ENCODE peak calls at places on chromosome 22, in five cellular contexts. One of them, this sample, is unnamed.

GRCh38 chr22:17795661-17796548 is 21.6 kb upstream of the BID start:
- DNase-seq in H1: no peak
- DNase-seq in IMR-90: no peak
- DNase-seq in A549: no peak
- DNase-seq in K562: no peak
- DNase-seq in this sample: no peak

GRCh38 chr22:23269441-23270211 is 89.3 kb downstream of the BCR start:
- DNase-seq in H1: no peak
- DNase-seq in IMR-90: no peak
- DNase-seq in A549: no peak
- DNase-seq in K562: peak; percentile 68
- DNase-seq in this sample: no peak

GRCh38 chr22:36756746-36757607 is 18.9 kb downstream of the IFT27 start:
- DNase-seq in H1: no peak
- DNase-seq in IMR-90: no peak
- DNase-seq in A549: no peak
- DNase-seq in K562: no peak
- DNase-seq in this sample: no peak

GRCh38 chr22:41699264-41700104 is at the start of gene MEI1:
- DNase-seq in H1: peak; percentile 38
- DNase-seq in IMR-90: peak; percentile 56
- DNase-seq in A549: no peak
- DNase-seq in K562: no peak
- DNase-seq in this sample: no peak

GRCh38 chr22:38881464-38881871 is 9.5 kb upstream of the CBX6 start:
- DNase-seq in H1: no peak
- DNase-seq in IMR-90: peak; percentile 81
- DNase-seq in A549: no peak
- DNase-seq in K562: no peak
- DNase-seq in this sample: no peak

GRCh38 chr22:22943521-22944267 is 56.1 kb downstream of the IGLL5 start:
- DNase-seq in H1: no peak
- DNase-seq in IMR-90: no peak
- DNase-seq in A549: no peak
- DNase-seq in K562: peak; percentile 81
- DNase-seq in this sample: no peak

GRCh38 chr22:35430897-35431322 is 31.0 kb downstream of the MCM5 start:
- DNase-seq in H1: peak; percentile 49
- DNase-seq in IMR-90: peak; percentile 96
- DNase-seq in A549: peak; percentile 75
- DNase-seq in K562: peak; percentile 68
- DNase-seq in this sample: peak; percentile 55

GRCh38 chr22:22666307-22667091 is 22.1 kb downstream of the GGTLC2 start:
- DNase-seq in H1: no peak
- DNase-seq in IMR-90: peak; percentile 46
- DNase-seq in A549: peak; percentile 8
- DNase-seq in K562: peak; percentile 85
- DNase-seq in this sample: peak; percentile 11

GRCh38 chr22:43448048-43448447 is 36.2 kb downstream of the MPPED1 start:
- DNase-seq in H1: no peak
- DNase-seq in IMR-90: no peak
- DNase-seq in A549: no peak
- DNase-seq in K562: no peak
- DNase-seq in this sample: no peak

GRCh38 chr22:36680038-36680437 is 23.5 kb downstream of the CACNG2 start:
- DNase-seq in H1: no peak
- DNase-seq in IMR-90: no peak
- DNase-seq in A549: no peak
- DNase-seq in K562: no peak
- DNase-seq in this sample: no peak

GRCh38 chr22:37601540-37602442 is 6.8 kb upstream of the GGA1 start:
- DNase-seq in H1: peak; percentile 65
- DNase-seq in IMR-90: peak; percentile 33
- DNase-seq in A549: no peak
- DNase-seq in K562: peak; percentile 82
- DNase-seq in this sample: peak; percentile 91

GRCh38 chr22:29344137-29344536 is 28.6 kb upstream of the RASL10A start:
- DNase-seq in H1: no peak
- DNase-seq in IMR-90: peak; percentile 79
- DNase-seq in A549: peak; percentile 31
- DNase-seq in K562: no peak
- DNase-seq in this sample: peak; percentile 12

GRCh38 chr22:38872831-38873248 is 824 bp upstream of the CBX6 start:
- DNase-seq in H1: no peak
- DNase-seq in IMR-90: peak; percentile 32
- DNase-seq in A549: peak; percentile 59
- DNase-seq in K562: peak; percentile 64
- DNase-seq in this sample: no peak

GRCh38 chr22:24728790-24729637 is 45.5 kb downstream of the PIWIL3 start:
- DNase-seq in H1: no peak
- DNase-seq in IMR-90: peak; percentile 74
- DNase-seq in A549: no peak
- DNase-seq in K562: peak; percentile 87
- DNase-seq in this sample: peak; percentile 92

GRCh38 chr22:24938741-24939341 is 7.7 kb downstream of the LHFPL7 start:
- DNase-seq in H1: no peak
- DNase-seq in IMR-90: peak; percentile 25
- DNase-seq in A549: peak; percentile 40
- DNase-seq in K562: peak; percentile 42
- DNase-seq in this sample: peak; percentile 49

GRCh38 chr22:26681395-26681821 is 24.0 kb downstream of the MIAT start:
- DNase-seq in H1: no peak
- DNase-seq in IMR-90: peak; percentile 67
- DNase-seq in A549: no peak
- DNase-seq in K562: no peak
- DNase-seq in this sample: no peak

GRCh38 chr22:23207786-23208325 is 27.5 kb downstream of the BCR start:
- DNase-seq in H1: no peak
- DNase-seq in IMR-90: no peak
- DNase-seq in A549: no peak
- DNase-seq in K562: peak; percentile 55
- DNase-seq in this sample: no peak

GRCh38 chr22:31647516-31647915 is 14.5 kb downstream of the PISD start:
- DNase-seq in H1: no peak
- DNase-seq in IMR-90: peak; percentile 91
- DNase-seq in A549: no peak
- DNase-seq in K562: no peak
- DNase-seq in this sample: no peak

GRCh38 chr22:41201146-41201545 is 4.0 kb upstream of the L3MBTL2 start:
- DNase-seq in H1: no peak
- DNase-seq in IMR-90: no peak
- DNase-seq in A549: no peak
- DNase-seq in K562: no peak
- DNase-seq in this sample: no peak

GRCh38 chr22:44133901-44134511 is 46.7 kb upstream of the PARVG start:
- DNase-seq in H1: no peak
- DNase-seq in IMR-90: no peak
- DNase-seq in A549: no peak
- DNase-seq in K562: no peak
- DNase-seq in this sample: no peak

GRCh38 chr22:20550851-20551744 is 43.7 kb downstream of the MED15 start:
- DNase-seq in H1: no peak
- DNase-seq in IMR-90: peak; percentile 78
- DNase-seq in A549: no peak
- DNase-seq in K562: no peak
- DNase-seq in this sample: no peak

GRCh38 chr22:20469110-20469855 is 26.3 kb downstream of the KLHL22 start:
- DNase-seq in H1: no peak
- DNase-seq in IMR-90: no peak
- DNase-seq in A549: no peak
- DNase-seq in K562: peak; percentile 66
- DNase-seq in this sample: no peak

GRCh38 chr22:28560005-28560742 is 119.5 kb downstream of the TTC28 start:
- DNase-seq in H1: no peak
- DNase-seq in IMR-90: peak; percentile 82
- DNase-seq in A549: peak; percentile 35
- DNase-seq in K562: peak; percentile 80
- DNase-seq in this sample: no peak

GRCh38 chr22:27730649-27731433 is 70.7 kb downstream of the MN1 start:
- DNase-seq in H1: no peak
- DNase-seq in IMR-90: no peak
- DNase-seq in A549: no peak
- DNase-seq in K562: no peak
- DNase-seq in this sample: no peak

GRCh38 chr22:32735516-32735915 is 66.0 kb upstream of the TIMP3 start:
- DNase-seq in H1: no peak
- DNase-seq in IMR-90: no peak
- DNase-seq in A549: no peak
- DNase-seq in K562: no peak
- DNase-seq in this sample: no peak

GRCh38 chr22:37275622-37276021 is 6.7 kb upstream of the CYTH4 start:
- DNase-seq in H1: no peak
- DNase-seq in IMR-90: no peak
- DNase-seq in A549: no peak
- DNase-seq in K562: no peak
- DNase-seq in this sample: no peak

GRCh38 chr22:19523240-19524169 is 705 bp downstream of the CLDN5 start:
- DNase-seq in H1: no peak
- DNase-seq in IMR-90: peak; percentile 9
- DNase-seq in A549: no peak
- DNase-seq in K562: no peak
- DNase-seq in this sample: no peak

GRCh38 chr22:44164031-44164430 is 16.7 kb upstream of the PARVG start:
- DNase-seq in H1: no peak
- DNase-seq in IMR-90: no peak
- DNase-seq in A549: no peak
- DNase-seq in K562: no peak
- DNase-seq in this sample: no peak

GRCh38 chr22:32335471-32335870 is 22.2 kb upstream of the RFPL3 start:
- DNase-seq in H1: no peak
- DNase-seq in IMR-90: no peak
- DNase-seq in A549: no peak
- DNase-seq in K562: no peak
- DNase-seq in this sample: no peak

GRCh38 chr22:16717699-16718558 is 107.3 kb downstream of the XKR3 start:
- DNase-seq in H1: no peak
- DNase-seq in IMR-90: no peak
- DNase-seq in A549: no peak
- DNase-seq in K562: peak; percentile 57
- DNase-seq in this sample: no peak

GRCh38 chr22:27560781-27561180 is 240.8 kb downstream of the MN1 start:
- DNase-seq in H1: no peak
- DNase-seq in IMR-90: no peak
- DNase-seq in A549: no peak
- DNase-seq in K562: no peak
- DNase-seq in this sample: no peak

GRCh38 chr22:30444632-30445437 is 19.3 kb downstream of the MTFP1 start:
- DNase-seq in H1: peak; percentile 59
- DNase-seq in IMR-90: peak; percentile 52
- DNase-seq in A549: peak; percentile 64
- DNase-seq in K562: peak; percentile 82
- DNase-seq in this sample: peak; percentile 41
- TF ChIP-seq MAFK in H1: no peak
- TF ChIP-seq MAFK in IMR-90: no peak
- TF ChIP-seq MAFK in A549: no peak
- TF ChIP-seq MAFK in K562: no peak
- TF ChIP-seq MAFK in this sample: no peak

GRCh38 chr22:40000171-40000570 is 5.4 kb downstream of the FAM83F start:
- DNase-seq in H1: no peak
- DNase-seq in IMR-90: no peak
- DNase-seq in A549: no peak
- DNase-seq in K562: no peak
- DNase-seq in this sample: no peak

GRCh38 chr22:39997421-39997820 is 2.7 kb downstream of the FAM83F start:
- DNase-seq in H1: no peak
- DNase-seq in IMR-90: no peak
- DNase-seq in A549: no peak
- DNase-seq in K562: no peak
- DNase-seq in this sample: no peak

GRCh38 chr22:39997939-39998726 is 3.4 kb downstream of the FAM83F start:
- DNase-seq in H1: no peak
- DNase-seq in IMR-90: peak; percentile 36
- DNase-seq in A549: peak; percentile 18
- DNase-seq in K562: no peak
- DNase-seq in this sample: no peak

GRCh38 chr22:40001104-40001503 is 6.3 kb downstream of the FAM83F start:
- DNase-seq in H1: no peak
- DNase-seq in IMR-90: no peak
- DNase-seq in A549: no peak
- DNase-seq in K562: no peak
- DNase-seq in this sample: no peak

GRCh38 chr22:39999144-39999757 is 4.5 kb downstream of the FAM83F start:
- DNase-seq in H1: no peak
- DNase-seq in IMR-90: peak; percentile 84
- DNase-seq in A549: peak; percentile 30
- DNase-seq in K562: peak; percentile 87
- DNase-seq in this sample: peak; percentile 27
- TF ChIP-seq MAFK in H1: no peak
- TF ChIP-seq MAFK in IMR-90: no peak
- TF ChIP-seq MAFK in A549: no peak
- TF ChIP-seq MAFK in K562: no peak
- TF ChIP-seq MAFK in this sample: no peak

GRCh38 chr22:34055525-34056200 is 135.4 kb upstream of the LARGE1 start:
- DNase-seq in H1: peak; percentile 38
- DNase-seq in IMR-90: no peak
- DNase-seq in A549: peak; percentile 7
- DNase-seq in K562: no peak
- DNase-seq in this sample: peak; percentile 62
- TF ChIP-seq MAFK in H1: no peak
- TF ChIP-seq MAFK in IMR-90: no peak
- TF ChIP-seq MAFK in A549: no peak
- TF ChIP-seq MAFK in K562: no peak
- TF ChIP-seq MAFK in this sample: no peak

DNA sequence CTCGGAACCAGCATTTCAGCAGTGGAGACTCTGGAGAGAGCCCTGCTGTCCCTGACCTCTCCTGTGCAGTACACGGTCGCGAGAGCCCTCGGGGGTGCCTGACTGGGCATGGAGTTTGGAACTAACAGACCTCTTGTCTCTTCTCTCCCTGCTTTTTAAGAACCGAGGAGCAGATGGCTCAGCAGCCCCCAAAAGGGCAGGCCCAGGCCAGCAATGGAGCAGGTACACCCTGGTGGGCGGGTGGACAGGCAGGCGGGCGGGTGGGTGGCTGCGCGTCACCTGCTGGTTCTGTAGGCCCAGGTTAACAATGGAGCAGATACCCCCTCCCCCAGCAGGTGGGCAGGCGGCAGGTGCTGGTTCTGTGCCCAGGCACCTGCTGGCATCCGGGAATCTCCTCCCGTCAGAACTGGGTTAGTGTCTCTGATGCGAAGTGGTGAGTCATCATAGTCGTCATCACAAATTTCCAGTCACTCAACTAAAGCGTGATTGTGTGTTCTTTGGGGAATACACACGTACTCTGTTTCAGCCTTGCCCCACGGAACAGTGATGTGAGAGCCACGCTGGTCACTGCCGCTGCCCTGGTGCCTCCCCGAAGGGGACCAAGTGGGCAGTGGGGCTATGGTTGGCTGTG is 41.1 kb downstream of the GRAMD4 start:
- DNase-seq in H1: no peak
- DNase-seq in IMR-90: peak; percentile 76
- DNase-seq in A549: peak; percentile 58
- DNase-seq in K562: no peak
- DNase-seq in this sample: no peak
- TF ChIP-seq MAFK in H1: no peak
- TF ChIP-seq MAFK in IMR-90: no peak
- TF ChIP-seq MAFK in A549: no peak
- TF ChIP-seq MAFK in K562: no peak
- TF ChIP-seq MAFK in this sample: no peak

This sample was measured in HepG2.